ENCODE peak calls at places on chromosome 16, in seven cellular contexts. K is mucosa of gallbladder, C is GM03348, Z is NCI-H1092, P is IMR-90, N is T follicular helper cell, D is caudate nucleus. U is an unnamed sample.

GRCh38 chr16:4246777-4247476 is 5.0 kb upstream of the SRL start:
- DNase-seq in K (no peak), Z (no peak), D (no peak), N (no peak), C (no peak), P (no peak), U (no peak)

GRCh38 chr16:19765860-19766553 is 47.9 kb downstream of the IQCK start:
- DNase-seq in Z (no peak), P (no peak), C (no peak), N (no peak), K (peak), D (peak), U (no peak)

GRCh38 chr16:50763211-50763610 is 21.3 kb downstream of the CYLD start:
- DNase-seq in Z (no peak), C (no peak), P (peak), K (no peak), D (no peak), N (no peak), U (no peak)

GRCh38 chr16:85377388-85378144 is 235.6 kb upstream of the GSE1 start:
- DNase-seq in P (no peak), Z (no peak), C (no peak), N (no peak), D (no peak), K (no peak), U (no peak)

GRCh38 chr16:4327386-4327781 is 11.5 kb downstream of the GLIS2 start:
- DNase-seq in K (no peak), C (no peak), P (no peak), Z (no peak), D (no peak), N (no peak), U (no peak)

GRCh38 chr16:8882725-8883377 is 700 bp downstream of the LITAFD start:
- DNase-seq in D (no peak), P (no peak), N (no peak), C (no peak), K (no peak), Z (no peak), U (no peak)

GRCh38 chr16:30340621-30341020 is 14.5 kb downstream of the CD2BP2 start:
- DNase-seq in Z (no peak), N (no peak), D (peak), C (no peak), K (no peak), P (no peak), U (no peak)

GRCh38 chr16:70576431-70577255 is 53.0 kb downstream of the SF3B3 start:
- DNase-seq in P (peak), D (no peak), C (peak), K (no peak), Z (no peak), N (no peak), U (no peak)

GRCh38 chr16:84778720-84779119 is 41.1 kb upstream of the CRISPLD2 start:
- DNase-seq in K (no peak), P (no peak), D (no peak), C (no peak), Z (no peak), N (no peak), U (no peak)

GRCh38 chr16:78421244-78421661 is 321.8 kb downstream of the WWOX start:
- DNase-seq in N (no peak), Z (no peak), C (no peak), K (no peak), P (no peak), D (no peak), U (no peak)

GRCh38 chr16:31134091-31134571 is 1.4 kb downstream of the PRSS8 start:
- DNase-seq in Z (no peak), N (no peak), C (no peak), P (peak), K (no peak), D (no peak), U (no peak)

GRCh38 chr16:29900102-29900887 is at the start of gene ASPHD1:
- DNase-seq in Z (peak), C (peak), K (peak), N (peak), P (peak), D (peak), U (peak)

GRCh38 chr16:77589071-77589755 is 133.1 kb upstream of the NUDT7 start:
- DNase-seq in K (no peak), N (no peak), P (no peak), Z (no peak), D (no peak), C (no peak), U (no peak)

GRCh38 chr16:23410176-23410575 is 42.8 kb downstream of the COG7 start:
- DNase-seq in Z (no peak), C (no peak), P (peak), K (no peak), D (no peak), N (no peak), U (no peak)

GRCh38 chr16:86363057-86363490 is 147.3 kb upstream of the FOXF1 start:
- DNase-seq in C (peak), N (no peak), P (peak), Z (no peak), D (no peak), K (no peak), U (peak)

GRCh38 chr16:85935957-85936760 is 37.2 kb downstream of the IRF8 start:
- DNase-seq in N (peak), D (no peak), C (no peak), P (no peak), K (no peak), Z (no peak), U (no peak)

GRCh38 chr16:987846-988245 is 6.3 kb downstream of the SOX8 start:
- DNase-seq in Z (no peak), D (peak), N (no peak), K (no peak), P (no peak), C (no peak), U (no peak)

GRCh38 chr16:72508196-72508595 is 336.2 kb upstream of the PMFBP1 start:
- DNase-seq in P (peak), D (no peak), N (no peak), C (no peak), K (no peak), Z (no peak), U (no peak)

GRCh38 chr16:24544640-24545039 is 5.3 kb downstream of the RBBP6 start:
- DNase-seq in P (peak), K (no peak), N (no peak), D (no peak), Z (no peak), C (peak), U (no peak)

GRCh38 chr16:26334218-26335111 is 642.7 kb downstream of the HS3ST4 start:
- DNase-seq in K (no peak), C (no peak), Z (no peak), N (no peak), P (no peak), D (no peak), U (no peak)

GRCh38 chr16:87895641-87896141 is 26.4 kb upstream of the SLC7A5 start:
- DNase-seq in D (peak), C (peak), Z (no peak), K (peak), P (peak), N (no peak), U (no peak)

GRCh38 chr16:80570106-80570478 is 29.3 kb downstream of the DYNLRB2 start:
- DNase-seq in D (no peak), K (no peak), C (no peak), Z (no peak), P (peak), N (no peak), U (no peak)

GRCh38 chr16:67015317-67015731 is 13.6 kb upstream of the CBFB start:
- DNase-seq in N (no peak), K (peak), P (no peak), C (no peak), D (no peak), Z (no peak), U (no peak)

GRCh38 chr16:63050391-63050790 is 1014.2 kb upstream of the CDH8 start:
- DNase-seq in D (no peak), C (no peak), N (no peak), P (no peak), Z (no peak), K (no peak), U (no peak)

GRCh38 chr16:81873843-81874752 is 95.0 kb downstream of the PLCG2 start:
- DNase-seq in D (no peak), K (peak), Z (no peak), P (peak), N (peak), C (peak), U (peak)

GRCh38 chr16:78551487-78552085 is 452.1 kb downstream of the WWOX start:
- DNase-seq in Z (peak), C (no peak), P (no peak), D (no peak), K (no peak), N (no peak), U (no peak)

GRCh38 chr16:19713697-19714096 is 4.3 kb downstream of the KNOP1 start:
- DNase-seq in D (no peak), P (no peak), Z (no peak), N (no peak), K (no peak), C (no peak), U (no peak)